ENCODE peak calls at places on chromosomes 4 and X, in eight cellular contexts. M, H, Q, O, U, V, T and E are unnamed samples. For H3K36me3, the result is how much of the 10 kb centered on the place peaks cover.

GRCh38 chrX:41984628-41985027 is 61.3 kb upstream of the CASK start:
- DNase-seq in M (peak), H (no peak), Q (peak), O (no peak), U (no peak), V (no peak), T (no peak), E (no peak)

GRCh38 chr4:2935762-2936743 is 27.2 kb downstream of the NOP14 start:
- DNase-seq in M (peak), H (peak), Q (no peak), O (peak), U (no peak), V (peak), T (no peak), E (peak)

GRCh38 chr4:128737098-128737513 is 72.4 kb upstream of the JADE1 start:
- DNase-seq in M (no peak), H (no peak), Q (no peak), O (peak), U (no peak), V (peak), T (peak), E (no peak)

GRCh38 chr4:165308606-165309005 is 18.9 kb upstream of the MSMO1 start:
- DNase-seq in M (no peak), H (no peak), Q (no peak), O (no peak), U (no peak), V (no peak), T (no peak), E (no peak)

GRCh38 chrX:68420559-68420958 is 12.7 kb downstream of the OPHN1 start:
- DNase-seq in M (no peak), H (no peak), Q (no peak), O (no peak), U (peak), V (no peak), T (no peak), E (no peak)

GRCh38 chr4:6221851-6222760 is 21.8 kb upstream of the JAKMIP1 start:
- DNase-seq in M (no peak), H (peak), Q (peak), O (peak), U (no peak), V (peak), T (peak), E (no peak)

GRCh38 chr4:37601527-37601926 is 84.6 kb downstream of the RELL1 start:
- DNase-seq in M (peak), H (no peak), Q (peak), O (peak), U (no peak), V (peak), T (peak), E (no peak)

GRCh38 chr4:9898596-9899345 is 117.3 kb downstream of the DRD5 start:
- DNase-seq in M (peak), H (no peak), Q (peak), O (no peak), U (no peak), V (peak), T (peak), E (no peak)

GRCh38 chrX:78997870-78998558 is 52.8 kb downstream of the P2RY10 start:
- DNase-seq in M (no peak), H (no peak), Q (no peak), O (no peak), U (peak), V (no peak), T (no peak), E (peak)

GRCh38 chr4:67714248-67714583 is 13.3 kb upstream of the UBA6 start:
- DNase-seq in M (no peak), H (no peak), Q (no peak), O (no peak), U (no peak), V (no peak), T (no peak), E (no peak)

GRCh38 chr4:38119663-38120374 is 159.6 kb downstream of the PTTG2 start:
- DNase-seq in M (peak), H (no peak), Q (no peak), O (no peak), U (no peak), V (no peak), T (no peak), E (no peak)

GRCh38 chr4:173998471-173999144 is 284.9 kb downstream of the FBXO8 start:
- DNase-seq in M (no peak), H (no peak), Q (no peak), O (no peak), U (no peak), V (no peak), T (no peak), E (no peak)

GRCh38 chr4:73740353-73740778 is at the start of gene CXCL8:
- DNase-seq in M (peak), H (peak), Q (peak), O (peak), U (no peak), V (peak), T (peak), E (peak)

GRCh38 chr4:94621491-94622080 is 136.2 kb upstream of the BMPR1B start:
- DNase-seq in M (peak), H (no peak), Q (peak), O (peak), U (peak), V (no peak), T (peak), E (no peak)

GRCh38 chr4:110586137-110586850 is 36.6 kb downstream of the PITX2 start:
- DNase-seq in M (peak), H (no peak), Q (no peak), O (no peak), U (peak), V (no peak), T (no peak), E (no peak)

GRCh38 chrX:38561126-38561868 is at the start of gene TSPAN7:
- DNase-seq in M (peak), H (peak), Q (peak), O (peak), U (peak), V (peak), T (peak), E (peak)

GRCh38 chr4:70706516-70706915 is 15.2 kb upstream of the RUFY3 start:
- DNase-seq in M (peak), H (no peak), Q (no peak), O (no peak), U (no peak), V (no peak), T (no peak), E (no peak)

GRCh38 chrX:150150081-150150779 is 211.9 kb upstream of the EOLA2 start:
- DNase-seq in M (no peak), H (no peak), Q (no peak), O (no peak), U (no peak), V (no peak), T (no peak), E (no peak)

GRCh38 chr4:153488006-153488718 is 22.0 kb downstream of the TMEM131L start:
- DNase-seq in M (no peak), H (no peak), Q (no peak), O (no peak), U (no peak), V (no peak), T (no peak), E (no peak)
- H3K4me3 ChIP-seq in M (no peak), H (peak), Q (peak), O (no peak), U (no peak), V (peak), T (no peak), E (peak)

GRCh38 chr4:83281326-83281725 is 3.3 kb downstream of the COQ2 start:
- DNase-seq in M (peak), H (no peak), Q (no peak), O (no peak), U (no peak), V (no peak), T (no peak), E (no peak)

GRCh38 chr4:83282049-83282535 is 2.5 kb downstream of the COQ2 start:
- DNase-seq in M (peak), H (no peak), Q (peak), O (peak), U (peak), V (peak), T (peak), E (no peak)

GRCh38 chr4:83285022-83285387 is 407 bp upstream of the COQ2 start:
- DNase-seq in M (peak), H (no peak), Q (peak), O (no peak), U (peak), V (no peak), T (no peak), E (no peak)

GRCh38 chr4:83284161-83285021 is at the start of gene COQ2:
- DNase-seq in M (peak), H (peak), Q (peak), O (peak), U (peak), V (peak), T (peak), E (peak)
- TF ChIP-seq CTCF in M (peak), H (peak), Q (peak), O (peak), U (peak), V (no peak), T (peak), E (peak)

GRCh38 chrX:16162391-16162790 is 4.9 kb upstream of the MAGEB17 start:
- DNase-seq in M (no peak), H (no peak), Q (no peak), O (no peak), U (no peak), V (no peak), T (no peak), E (no peak)

GRCh38 chrX:16164748-16165147 is 2.5 kb upstream of the MAGEB17 start:
- DNase-seq in M (no peak), H (no peak), Q (no peak), O (no peak), U (no peak), V (no peak), T (no peak), E (no peak)

GRCh38 chrX:16155586-16155985 is 11.7 kb upstream of the MAGEB17 start:
- DNase-seq in M (no peak), H (no peak), Q (no peak), O (no peak), U (no peak), V (no peak), T (no peak), E (no peak)

GRCh38 chrX:16160729-16161128 is 6.6 kb upstream of the MAGEB17 start:
- DNase-seq in M (peak), H (no peak), Q (no peak), O (no peak), U (no peak), V (no peak), T (no peak), E (no peak)
- H3K36me3 ChIP-seq in M (under half), H (under half), Q (under half), O (under half), U (under half), V (under half), T (under half), E (under half)

DNA sequence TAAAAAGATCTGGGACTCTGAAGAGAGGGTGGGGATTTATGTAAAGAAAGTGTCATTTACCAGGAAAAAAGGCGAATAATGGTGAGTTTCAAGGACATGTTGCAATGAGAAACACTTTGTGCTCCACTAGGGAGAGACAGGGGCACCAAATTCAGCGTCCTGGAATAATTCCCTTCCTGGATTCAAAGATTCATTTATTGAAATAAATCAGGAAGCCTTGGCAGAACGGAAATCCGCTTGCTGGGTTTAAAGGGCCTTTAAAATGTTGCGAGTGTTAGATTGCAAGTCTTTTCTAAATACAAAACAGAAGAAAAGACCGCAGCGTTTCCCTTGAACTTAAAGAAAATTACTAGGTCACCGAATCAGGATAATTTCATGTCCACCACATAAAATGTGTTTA is 3.8 kb upstream of the ZIC3 start:
- DNase-seq in M (no peak), H (no peak), Q (no peak), O (no peak), U (no peak), V (no peak), T (no peak), E (no peak)
- H3K4me3 ChIP-seq in M (no peak), H (no peak), Q (no peak), O (no peak), U (no peak), V (no peak), T (no peak), E (no peak)

DNA sequence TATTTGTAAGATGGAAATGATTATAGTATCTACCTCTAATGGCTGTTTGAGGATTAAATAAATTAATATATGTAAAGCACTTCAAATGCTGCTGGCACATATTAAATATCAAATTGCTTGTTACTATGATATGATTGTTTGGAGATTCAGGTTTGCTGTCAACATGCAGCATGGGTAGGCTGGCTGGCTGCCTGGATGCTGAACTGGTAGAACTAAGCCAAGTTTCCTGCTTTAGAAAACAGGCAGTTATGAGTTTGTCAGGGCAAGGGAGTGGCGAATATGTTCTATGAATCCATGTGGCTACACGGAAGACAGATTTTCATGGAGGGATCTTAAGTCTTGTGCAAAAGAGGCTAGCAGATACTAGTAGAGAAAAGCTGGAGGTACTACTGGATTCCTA is 239.6 kb downstream of the GBA3 start:
- DNase-seq in M (no peak), H (no peak), Q (no peak), O (peak), U (no peak), V (peak), T (peak), E (no peak)
- TF ChIP-seq CTCF in M (no peak), H (no peak), Q (no peak), O (no peak), U (no peak), V (no peak), T (no peak), E (no peak)

DNA sequence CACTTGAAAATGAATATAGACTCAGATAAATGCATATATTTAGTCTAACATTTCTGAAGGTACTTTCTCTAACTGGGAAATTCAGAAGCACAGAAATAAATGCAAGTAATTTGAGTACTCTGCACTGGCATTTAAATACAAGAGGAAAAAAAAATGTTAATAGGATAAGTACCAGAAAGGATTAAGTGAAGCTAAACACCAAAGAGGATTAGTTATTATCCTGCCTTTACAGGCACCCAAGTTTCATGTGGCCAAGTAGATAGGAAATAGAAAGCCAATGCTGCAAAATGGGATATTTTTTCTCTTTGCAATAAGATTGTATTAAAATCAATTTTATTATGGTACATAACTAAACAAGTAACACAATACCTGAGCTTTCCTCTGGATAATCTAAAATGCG is 762.5 kb downstream of the PCDH7 start:
- DNase-seq in M (no peak), H (no peak), Q (no peak), O (no peak), U (no peak), V (no peak), T (no peak), E (no peak)
- H3K36me3 ChIP-seq in M (under half), H (under half), Q (under half), O (under half), U (under half), V (under half), T (under half), E (under half)